ENCODE peak calls at places on chromosomes 11 and 22, in ten cellular contexts. Y, D, R, H, A, F, Z, C, B and L are unnamed samples. For H3K4me1 and H3K36me3, the result is how much of the 10 kb centered on the place peaks cover.

GRCh38 chr22:43308451-43309235 is 34.5 kb downstream of the SCUBE1 start:
- DNase-seq in A (no peak), Z (no peak), Y (peak), F (no peak), C (no peak), H (no peak), R (no peak), B (no peak), D (no peak), L (peak)

GRCh38 chr11:67118059-67118766 is 850 bp upstream of the KDM2A start:
- DNase-seq in C (no peak), F (peak), Z (peak), B (peak), R (no peak), A (peak), D (peak), Y (peak), H (peak), L (peak)

GRCh38 chr11:68066742-68067141 is 27.9 kb downstream of the TCIRG1 start:
- DNase-seq in H (peak), C (no peak), Z (no peak), F (no peak), A (no peak), R (no peak), B (no peak), D (no peak), Y (no peak), L (no peak)

GRCh38 chr11:131284041-131284440 is 86.4 kb upstream of the NTM start:
- DNase-seq in F (no peak), B (no peak), D (no peak), Y (no peak), A (no peak), H (no peak), Z (no peak), R (no peak), C (no peak), L (no peak)

GRCh38 chr22:48926663-48927062 is 901.0 kb downstream of the BRD1 start:
- DNase-seq in F (peak), C (peak), A (peak), R (no peak), D (no peak), H (no peak), Y (no peak), Z (no peak), B (no peak), L (no peak)

GRCh38 chr11:86955674-86956522 is 703 bp upstream of the FZD4 start:
- DNase-seq in Z (peak), A (peak), C (peak), B (peak), R (peak), F (peak), D (peak), H (peak), Y (peak), L (peak)

GRCh38 chr11:117199061-117199915 is at the start of gene TAGLN:
- DNase-seq in Y (peak), B (peak), H (peak), C (peak), D (peak), R (no peak), A (peak), Z (peak), F (peak), L (peak)

GRCh38 chr11:108117746-108118371 is 3.5 kb upstream of the ACAT1 start:
- DNase-seq in Z (no peak), H (peak), R (peak), C (no peak), D (peak), B (no peak), F (no peak), A (no peak), Y (peak), L (peak)

GRCh38 chr11:83007477-83007876 is 64.2 kb downstream of the RAB30 start:
- DNase-seq in B (no peak), F (no peak), C (no peak), R (no peak), A (no peak), H (no peak), Y (no peak), Z (no peak), D (no peak), L (no peak)

GRCh38 chr22:22201185-22201924 is 43.2 kb upstream of the VPREB1 start:
- DNase-seq in H (no peak), A (peak), C (no peak), B (no peak), D (peak), R (peak), Y (peak), Z (no peak), F (no peak), L (peak)

GRCh38 chr11:106087815-106088435 is 10.5 kb downstream of the AASDHPPT start:
- DNase-seq in Z (peak), R (peak), D (peak), F (no peak), H (peak), B (peak), A (no peak), C (peak), Y (peak), L (no peak)

GRCh38 chr22:20110359-20110985 is 5.4 kb upstream of the RANBP1 start:
- DNase-seq in B (no peak), F (no peak), D (no peak), Z (no peak), C (no peak), H (no peak), A (no peak), Y (no peak), R (no peak), L (no peak)

GRCh38 chr11:14357843-14358728 is 897 bp downstream of the RRAS2 start:
- DNase-seq in B (peak), D (peak), R (peak), H (peak), C (no peak), F (peak), A (peak), Y (peak), Z (peak), L (peak)

GRCh38 chr11:108705061-108705460 is 40.2 kb downstream of the DDX10 start:
- DNase-seq in D (no peak), B (no peak), Y (peak), H (no peak), Z (no peak), F (no peak), R (no peak), A (no peak), C (no peak), L (no peak)

GRCh38 chr22:43393132-43393844 is 18.5 kb upstream of the MPPED1 start:
- DNase-seq in H (no peak), R (no peak), Y (no peak), D (peak), F (no peak), B (no peak), A (no peak), Z (no peak), C (no peak), L (no peak)

GRCh38 chr11:2862395-2862949 is 23.1 kb downstream of the CDKN1C start:
- DNase-seq in H (no peak), C (no peak), B (no peak), D (no peak), F (no peak), A (no peak), Y (peak), R (no peak), Z (no peak), L (no peak)

GRCh38 chr11:33262016-33262638 is 4.9 kb downstream of the HIPK3 start:
- DNase-seq in Y (no peak), H (peak), R (no peak), A (no peak), Z (no peak), F (no peak), B (no peak), D (no peak), C (no peak), L (no peak)

GRCh38 chr11:13939952-13940610 is 22.4 kb upstream of the SPON1 start:
- DNase-seq in B (no peak), D (peak), Y (no peak), F (no peak), R (no peak), Z (no peak), C (no peak), H (no peak), A (no peak), L (no peak)

GRCh38 chr11:36044636-36045035 is 100.8 kb downstream of the LDLRAD3 start:
- DNase-seq in Z (no peak), F (no peak), B (no peak), A (no peak), D (no peak), C (no peak), R (no peak), Y (no peak), H (no peak), L (no peak)

GRCh38 chr11:46250071-46251052 is 27.1 kb upstream of the CREB3L1 start:
- DNase-seq in H (peak), Z (no peak), Y (no peak), R (peak), F (no peak), D (no peak), C (no peak), B (no peak), A (no peak), L (no peak)

GRCh38 chr11:118530683-118531596 is at the start of gene TMEM25:
- DNase-seq in F (peak), A (peak), H (peak), D (peak), R (peak), Y (peak), C (peak), B (peak), Z (peak), L (peak)

GRCh38 chr11:116275634-116276033 is 497.2 kb downstream of the BUD13 start:
- DNase-seq in Z (no peak), R (no peak), D (peak), B (peak), C (no peak), F (no peak), A (no peak), H (no peak), Y (no peak), L (no peak)

GRCh38 chr11:81071641-81072040 is 1630.8 kb upstream of the TENM4 start:
- DNase-seq in B (no peak), C (no peak), Y (no peak), H (no peak), R (no peak), D (peak), F (no peak), Z (no peak), A (no peak), L (no peak)

GRCh38 chr11:20087118-20087521 is 73.2 kb downstream of the DBX1 start:
- DNase-seq in H (no peak), Y (no peak), F (no peak), D (no peak), C (no peak), R (no peak), Z (no peak), B (no peak), A (no peak), L (no peak)

GRCh38 chr11:34605481-34606325 is 15.2 kb upstream of the EHF start:
- DNase-seq in B (no peak), A (no peak), C (no peak), R (no peak), H (no peak), F (no peak), D (no peak), Y (no peak), Z (no peak), L (no peak)

GRCh38 chr11:114346709-114347141 is 50.5 kb downstream of the NNMT start:
- DNase-seq in Z (no peak), H (no peak), D (no peak), R (no peak), F (no peak), B (no peak), A (no peak), Y (no peak), C (no peak), L (no peak)

GRCh38 chr11:66130978-66131377 is 60.9 kb downstream of the PACS1 start:
- DNase-seq in C (no peak), H (peak), F (no peak), R (no peak), Z (no peak), A (no peak), B (no peak), Y (no peak), D (no peak), L (no peak)

GRCh38 chr11:35412285-35412684 is 7.1 kb downstream of the SLC1A2 start:
- DNase-seq in D (peak), R (peak), B (no peak), A (no peak), Y (peak), C (no peak), Z (no peak), F (no peak), H (peak), L (peak)

GRCh38 chr22:36419177-36419911 is 31.6 kb upstream of the MYH9 start:
- DNase-seq in Y (peak), B (peak), C (peak), R (peak), D (peak), F (no peak), Z (peak), A (peak), H (peak), L (peak)

GRCh38 chr11:36292311-36292722 is 3.1 kb upstream of the COMMD9 start:
- DNase-seq in D (peak), R (peak), Z (no peak), Y (peak), B (no peak), C (no peak), A (peak), F (no peak), H (peak), L (peak)

GRCh38 chr11:120562806-120563425 is 51.4 kb downstream of the GRIK4 start:
- DNase-seq in C (no peak), F (peak), H (peak), D (no peak), Y (no peak), Z (no peak), B (no peak), A (no peak), R (no peak), L (no peak)

GRCh38 chr22:30572840-30573593 is 1.4 kb downstream of the GAL3ST1 start:
- DNase-seq in Y (no peak), R (no peak), C (no peak), H (no peak), A (no peak), B (no peak), F (no peak), Z (no peak), D (no peak), L (no peak)

GRCh38 chr22:32665676-32666075 is 135.8 kb upstream of the TIMP3 start:
- DNase-seq in Z (no peak), B (no peak), C (no peak), H (no peak), A (no peak), R (no peak), Y (no peak), D (no peak), F (no peak), L (no peak)

GRCh38 chr11:113991170-113991569 is 16.3 kb downstream of the HTR3A start:
- DNase-seq in Y (peak), F (no peak), B (peak), A (peak), H (peak), Z (no peak), D (peak), C (no peak), R (peak), L (peak)

DNA sequence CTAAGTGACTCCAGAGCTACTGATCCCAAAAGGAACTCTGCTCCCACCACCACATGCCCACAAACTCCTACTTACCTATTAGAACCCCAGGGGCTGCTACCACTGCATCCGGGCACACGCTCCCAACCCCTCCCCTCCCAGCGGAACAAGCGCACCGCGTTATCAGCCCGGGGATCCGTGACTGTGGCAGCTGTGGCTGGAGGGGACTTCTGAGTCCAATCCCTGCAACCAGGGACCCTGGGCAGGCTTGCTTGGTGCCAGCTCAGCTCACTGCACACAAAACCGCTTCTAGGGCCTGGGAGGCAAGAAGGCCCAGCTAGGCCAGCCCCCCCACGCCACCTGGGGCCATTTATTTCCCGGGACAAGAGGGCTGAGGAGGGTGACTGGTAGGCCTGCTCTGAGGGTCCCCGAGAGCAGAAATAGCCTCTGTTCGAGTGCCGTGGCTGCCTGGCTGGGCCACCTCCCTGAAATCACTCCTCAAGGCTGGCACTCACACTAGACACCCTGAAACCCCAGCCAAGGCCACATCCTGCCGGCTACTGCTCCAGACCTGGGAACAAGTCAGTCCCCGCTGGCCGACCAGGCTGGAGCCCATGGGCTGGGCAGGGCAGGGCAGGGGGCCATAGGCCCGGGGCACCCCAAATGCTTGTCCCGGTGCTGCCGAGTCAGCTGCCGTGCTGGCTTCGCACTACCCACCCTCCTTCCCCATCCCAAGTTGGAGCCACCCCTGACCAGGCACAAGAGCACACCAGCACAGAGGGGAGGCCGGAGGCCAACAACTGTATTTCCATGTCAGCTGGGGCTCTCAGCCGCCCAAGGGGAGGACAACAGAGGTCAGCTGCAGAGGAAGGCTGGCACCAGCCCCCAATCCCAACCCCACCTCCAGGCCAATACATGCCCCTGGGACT is 1.9 kb upstream of the IFITM10 start:
- DNase-seq in C (no peak), A (no peak), F (no peak), H (no peak), B (peak), D (no peak), Y (no peak), R (no peak), Z (peak), L (peak)
- H3K4me1 ChIP-seq in C (half or more), A (under half), F (half or more), H (under half), B (half or more), D (under half), Y (under half), R (under half), Z (under half), L (under half)

GRCh38 chr11:128725630-128726461 is 32.0 kb downstream of the FLI1 start:
- DNase-seq in B (no peak), C (no peak), D (no peak), A (no peak), F (no peak), H (peak), R (no peak), Y (no peak), Z (no peak), L (peak)

GRCh38 chr11:128728767-128729587 is 35.1 kb downstream of the FLI1 start:
- DNase-seq in Y (no peak), R (no peak), C (no peak), F (no peak), B (no peak), H (no peak), D (no peak), A (no peak), Z (no peak), L (no peak)

GRCh38 chr11:128727811-128728431 is 34.0 kb downstream of the FLI1 start:
- DNase-seq in D (no peak), B (no peak), H (no peak), A (no peak), Y (no peak), F (no peak), C (no peak), Z (no peak), R (no peak), L (no peak)

GRCh38 chr11:128726464-128727139 is 32.7 kb downstream of the FLI1 start:
- DNase-seq in H (no peak), C (peak), Y (no peak), R (no peak), F (no peak), B (no peak), A (no peak), Z (peak), D (no peak), L (no peak)

DNA sequence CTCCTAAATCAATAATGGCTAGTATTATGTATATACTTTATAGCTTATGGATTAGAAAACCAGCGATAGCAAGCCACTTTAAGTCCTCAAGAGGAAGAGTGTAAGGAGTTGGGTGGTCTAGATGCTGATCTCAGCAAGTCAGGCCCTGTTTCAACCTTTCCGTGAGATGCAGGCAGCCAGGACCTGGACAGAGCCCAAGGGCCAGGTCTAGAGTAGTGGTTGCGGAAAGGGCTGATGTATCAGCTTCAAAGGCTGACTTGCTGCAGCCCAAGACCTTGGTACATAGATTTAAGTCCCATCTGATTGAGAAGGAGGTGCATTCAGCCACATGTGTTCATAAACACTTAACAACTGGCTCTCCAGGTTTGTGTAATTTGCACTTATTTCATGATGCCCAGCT is 33.4 kb downstream of the FLI1 start:
- DNase-seq in F (no peak), C (no peak), Y (no peak), H (no peak), R (no peak), B (no peak), D (no peak), A (no peak), Z (no peak), L (no peak)
- H3K4me3 ChIP-seq in F (no peak), C (no peak), Y (no peak), H (no peak), R (no peak), B (no peak), D (no peak), A (no peak), Z (no peak), L (no peak)

DNA sequence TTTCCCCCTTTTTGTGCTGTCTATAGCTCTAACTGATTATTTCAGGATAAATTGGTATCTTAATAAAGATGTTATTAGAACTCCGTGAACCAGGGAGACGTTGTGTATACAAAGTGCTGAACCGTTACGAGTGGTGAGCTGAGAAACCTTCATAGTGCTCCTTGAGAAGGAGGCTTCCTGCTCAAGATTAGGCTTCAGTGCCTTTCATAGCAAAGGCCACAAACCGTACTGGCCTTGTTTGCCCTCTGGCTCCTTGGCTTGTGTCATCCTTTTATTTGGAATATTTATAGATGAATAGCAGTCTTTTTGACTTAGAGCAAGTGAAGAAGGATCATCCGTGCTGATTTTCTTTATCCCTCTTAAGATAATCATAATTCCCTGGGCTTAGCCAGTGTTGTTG is 16.3 kb downstream of the EIF3L start:
- DNase-seq in Y (no peak), F (no peak), D (no peak), C (no peak), H (no peak), Z (no peak), A (no peak), R (no peak), B (no peak), L (no peak)
- H3K36me3 ChIP-seq in Y (half or more), F (half or more), D (under half), C (half or more), H (half or more), Z (under half), A (under half), R (half or more), B (under half), L (half or more)

GRCh38 chr11:128491195-128491936 is 96.0 kb downstream of the ETS1 start:
- DNase-seq in Y (no peak), Z (no peak), F (no peak), H (no peak), B (no peak), R (no peak), D (no peak), A (no peak), C (no peak), L (no peak)

GRCh38 chr11:128492461-128492860 is 94.9 kb downstream of the ETS1 start:
- DNase-seq in R (no peak), C (no peak), B (no peak), Z (no peak), A (no peak), F (no peak), D (no peak), H (peak), Y (no peak), L (no peak)

GRCh38 chr11:128487978-128488377 is 99.4 kb downstream of the ETS1 start:
- DNase-seq in D (no peak), A (no peak), C (no peak), Y (no peak), F (no peak), R (no peak), B (no peak), Z (no peak), H (no peak), L (no peak)

GRCh38 chr11:128488471-128488870 is 98.9 kb downstream of the ETS1 start:
- DNase-seq in Z (no peak), B (no peak), A (no peak), H (peak), F (no peak), R (no peak), C (no peak), Y (no peak), D (no peak), L (no peak)

DNA sequence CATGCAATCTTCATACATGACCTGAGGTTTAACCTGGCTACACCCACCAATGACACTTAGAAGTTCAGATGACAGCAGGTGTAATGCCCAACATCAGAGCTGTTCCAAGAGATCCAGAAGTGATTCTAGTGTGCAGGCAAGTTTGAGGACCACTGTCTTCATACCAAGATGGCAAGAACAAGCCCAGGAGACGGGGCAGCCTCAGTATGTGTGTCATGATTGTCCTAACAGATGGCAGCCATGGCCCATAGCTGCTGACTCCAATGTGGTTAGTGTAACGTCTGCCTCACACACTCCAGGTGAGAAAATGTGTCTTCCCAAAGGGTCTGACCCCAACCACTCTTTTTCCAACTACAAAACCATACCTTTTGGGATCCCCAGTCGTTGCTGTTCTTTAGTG is 97.3 kb downstream of the ETS1 start:
- DNase-seq in Y (no peak), B (no peak), Z (no peak), C (no peak), A (no peak), F (no peak), D (no peak), H (no peak), R (no peak), L (no peak)
- H3K4me1 ChIP-seq in Y (under half), B (under half), Z (under half), C (half or more), A (under half), F (under half), D (under half), H (half or more), R (under half), L (under half)